ENCODE peak calls at places on chromosomes 11 and 22, in six cellular contexts. P is HCT116, J is GM12878, I is K562, L is HepG2, B is H1. A is an unnamed sample. For H3K4me1, the result is how much of the 10 kb centered on the place peaks cover.

GRCh38 chr22:28909375-28909774 is 26.0 kb downstream of the ZNRF3 start:
- DNase-seq in I (peak), B (no peak), J (peak), L (no peak), P (no peak), A (no peak)

GRCh38 chr22:39207141-39208012 is 37.4 kb downstream of the PDGFB start:
- DNase-seq in B (no peak), J (no peak), I (no peak), L (no peak), P (no peak), A (no peak)

GRCh38 chr11:125164422-125165110 is at the start of gene PKNOX2:
- DNase-seq in J (no peak), I (peak), L (peak), P (peak), B (no peak), A (peak)

GRCh38 chr11:112308651-112309050 is 48.0 kb upstream of the PLET1 start:
- DNase-seq in L (no peak), I (no peak), B (no peak), J (no peak), P (no peak), A (no peak)

GRCh38 chr11:7635137-7635536 is 38.2 kb downstream of the CYB5R2 start:
- DNase-seq in B (no peak), J (no peak), I (no peak), L (no peak), P (no peak), A (no peak)

GRCh38 chr11:30984442-30984816 is 385.1 kb downstream of the DCDC1 start:
- DNase-seq in P (no peak), J (no peak), L (peak), I (no peak), B (no peak), A (no peak)

GRCh38 chr11:58000699-58001098 is 23.0 kb upstream of the OR9Q1 start:
- DNase-seq in I (no peak), L (no peak), B (no peak), P (no peak), J (no peak), A (no peak)

GRCh38 chr22:46911341-46911740 is 148.9 kb downstream of the TBC1D22A start:
- DNase-seq in B (no peak), J (no peak), I (no peak), L (no peak), P (no peak), A (no peak)

GRCh38 chr11:43541993-43542392 is 138.5 kb upstream of the HSD17B12 start:
- DNase-seq in J (no peak), P (no peak), I (no peak), L (peak), B (no peak), A (no peak)

GRCh38 chr11:33819278-33819677 is 45.0 kb upstream of the FBXO3 start:
- DNase-seq in J (no peak), I (no peak), L (no peak), P (no peak), B (no peak), A (no peak)

GRCh38 chr11:119993732-119994131 is 144.2 kb downstream of the TRIM29 start:
- DNase-seq in B (no peak), L (no peak), P (no peak), I (no peak), J (no peak), A (no peak)

GRCh38 chr11:17184882-17185587 is 22.8 kb downstream of the PIK3C2A start:
- DNase-seq in J (no peak), B (no peak), I (no peak), L (no peak), P (no peak), A (no peak)

GRCh38 chr11:8328848-8329330 is 65.2 kb upstream of the LMO1 start:
- DNase-seq in P (peak), L (peak), I (peak), J (peak), B (peak), A (peak)

GRCh38 chr11:26474401-26474800 is 97.7 kb downstream of the MUC15 start:
- DNase-seq in B (no peak), L (no peak), I (no peak), P (no peak), J (no peak), A (no peak)

GRCh38 chr11:45085657-45086501 is 60.6 kb upstream of the PRDM11 start:
- DNase-seq in I (no peak), P (no peak), J (no peak), B (no peak), L (no peak), A (no peak)

GRCh38 chr22:31838917-31839316 is 85.1 kb downstream of the DEPDC5 start:
- DNase-seq in I (no peak), P (no peak), B (no peak), J (no peak), L (no peak), A (no peak)

GRCh38 chr11:77559686-77560425 is 29.9 kb upstream of the AQP11 start:
- DNase-seq in B (no peak), L (no peak), I (no peak), J (no peak), P (peak), A (no peak)

GRCh38 chr11:1156506-1157340 is 1.0 kb upstream of the MUC5AC start:
- DNase-seq in I (no peak), J (no peak), L (no peak), B (no peak), P (no peak), A (no peak)

GRCh38 chr11:68338041-68338800 is 25.8 kb downstream of the LRP5 start:
- DNase-seq in P (no peak), L (no peak), B (no peak), J (no peak), I (no peak), A (no peak)

GRCh38 chr11:21933095-21933494 is 259.8 kb upstream of the ANO5 start:
- DNase-seq in I (peak), P (no peak), J (no peak), B (no peak), L (no peak), A (no peak)

GRCh38 chr11:35006389-35007128 is 90.1 kb downstream of the PDHX start:
- DNase-seq in J (peak), L (no peak), B (no peak), P (no peak), I (no peak), A (no peak)
- TF ChIP-seq ZNF274 in J (no peak), L (no peak), B (no peak), P (no peak), I (no peak), A (no peak)

DNA sequence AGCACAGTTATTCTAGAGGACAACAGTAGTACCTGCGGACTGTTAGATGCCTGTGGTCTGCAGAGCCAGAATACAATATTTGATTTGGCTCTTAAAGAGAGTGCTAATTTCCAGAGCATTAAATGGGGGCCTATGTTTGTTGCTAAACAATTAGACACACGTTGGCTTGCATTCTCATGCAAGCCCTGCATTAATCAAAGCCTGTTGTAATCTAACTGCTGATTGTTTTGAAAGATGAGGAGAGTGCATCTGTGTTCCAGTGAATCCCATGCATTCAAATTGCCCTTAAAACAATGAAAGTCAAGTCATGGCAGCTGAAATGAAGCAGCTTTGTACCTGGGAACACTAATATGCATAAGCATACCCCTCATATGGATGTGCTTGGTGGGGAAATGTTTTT is 419.4 kb downstream of the DYNC2H1 start:
- DNase-seq in I (no peak), J (no peak), P (no peak), B (no peak), L (no peak), A (no peak)
- H3K4me1 ChIP-seq in I (under half), J (under half), P (under half), B (under half), L (under half), A (under half)

GRCh38 chr11:65444314-65445051 is 21.9 kb downstream of the NEAT1 start:
- DNase-seq in L (no peak), J (no peak), B (no peak), P (no peak), I (no peak), A (no peak)

GRCh38 chr11:65448074-65448417 is 25.4 kb downstream of the NEAT1 start:
- DNase-seq in P (no peak), I (no peak), L (no peak), B (no peak), J (no peak), A (no peak)

GRCh38 chr11:65446446-65447277 is 24.1 kb downstream of the NEAT1 start:
- DNase-seq in I (no peak), J (no peak), P (no peak), L (no peak), B (no peak), A (no peak)

GRCh38 chr11:65445101-65445603 is 22.6 kb downstream of the NEAT1 start:
- DNase-seq in L (no peak), J (no peak), I (no peak), P (no peak), B (no peak), A (no peak)

GRCh38 chr11:65445604-65446445 is 23.2 kb downstream of the NEAT1 start:
- DNase-seq in B (no peak), I (no peak), J (no peak), P (no peak), L (no peak), A (no peak)
- TF ChIP-seq ZNF274 in B (no peak), I (no peak), J (no peak), P (no peak), L (no peak), A (no peak)

DNA sequence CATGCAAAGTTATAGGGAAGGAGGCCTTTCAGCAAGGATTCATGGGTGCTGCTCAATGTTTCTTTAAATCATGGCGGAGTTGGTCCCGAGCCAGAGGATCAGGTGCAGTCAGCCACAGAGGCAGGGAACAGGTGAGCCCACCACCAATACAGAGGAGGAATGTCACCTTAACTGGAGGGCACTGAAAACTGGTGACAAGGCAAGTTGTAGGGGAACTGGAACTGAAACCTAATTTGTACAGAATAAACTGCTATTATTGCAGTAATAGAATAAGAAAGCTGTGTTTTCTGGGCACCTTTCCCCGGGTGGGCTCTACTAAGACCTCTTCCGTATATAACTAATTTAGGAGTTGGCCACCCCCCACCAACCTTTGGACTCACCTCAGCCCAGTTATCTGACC is 296.0 kb upstream of the NARS2 start:
- DNase-seq in B (no peak), J (no peak), I (no peak), L (no peak), P (no peak), A (no peak)
- H3K4me1 ChIP-seq in B (under half), J (under half), I (under half), L (under half), P (under half), A (under half)

A was measured in NT2/D1.